ENCODE peak calls at places on chromosomes 4 and X, in six cellular contexts. One of them, this sample, is unnamed.

GRCh38 chr4:6909970-6910339 is 329 bp downstream of the TBC1D14 start:
- DNase-seq in lung: no peak
- DNase-seq in hepatocyte: peak; percentile 78
- DNase-seq in sigmoid colon: no peak
- DNase-seq in astrocyte of the spinal cord: no peak
- DNase-seq in right cardiac atrium: peak; percentile 73
- DNase-seq in this sample: no peak

GRCh38 chr4:169774466-169775445 is 17.0 kb upstream of the HPF1 start:
- DNase-seq in sigmoid colon: no peak
- DNase-seq in right cardiac atrium: peak; percentile 53
- DNase-seq in astrocyte of the spinal cord: peak; percentile 2
- DNase-seq in lung: no peak
- DNase-seq in hepatocyte: peak; percentile 8
- DNase-seq in this sample: no peak

GRCh38 chrX:120260369-120260768 is 9.8 kb downstream of the ZBTB33 start:
- DNase-seq in hepatocyte: no peak
- DNase-seq in astrocyte of the spinal cord: no peak
- DNase-seq in sigmoid colon: no peak
- DNase-seq in right cardiac atrium: no peak
- DNase-seq in lung: no peak
- DNase-seq in this sample: no peak

GRCh38 chr4:105350859-105351494 is 122.9 kb downstream of the PPA2 start:
- DNase-seq in right cardiac atrium: no peak
- DNase-seq in astrocyte of the spinal cord: peak; percentile 35
- DNase-seq in sigmoid colon: no peak
- DNase-seq in lung: no peak
- DNase-seq in hepatocyte: no peak
- DNase-seq in this sample: no peak

GRCh38 chr4:74006009-74006476 is 7.6 kb upstream of the CXCL5 start:
- DNase-seq in sigmoid colon: no peak
- DNase-seq in right cardiac atrium: no peak
- DNase-seq in hepatocyte: no peak
- DNase-seq in astrocyte of the spinal cord: peak; percentile 88
- DNase-seq in lung: no peak
- DNase-seq in this sample: no peak

GRCh38 chrX:108439434-108439883 is at the start of gene COL4A5:
- DNase-seq in lung: peak; percentile 44
- DNase-seq in right cardiac atrium: peak; percentile 52
- DNase-seq in astrocyte of the spinal cord: peak; percentile 90
- DNase-seq in sigmoid colon: peak; percentile 70
- DNase-seq in hepatocyte: peak; percentile 72
- DNase-seq in this sample: peak; percentile 72

GRCh38 chr4:40736910-40737309 is 12.8 kb upstream of the NSUN7 start:
- DNase-seq in lung: no peak
- DNase-seq in right cardiac atrium: no peak
- DNase-seq in sigmoid colon: no peak
- DNase-seq in hepatocyte: peak; percentile 28
- DNase-seq in astrocyte of the spinal cord: peak; percentile 47
- DNase-seq in this sample: no peak

GRCh38 chrX:118655561-118656246 is 71.7 kb upstream of the IL13RA1 start:
- DNase-seq in lung: no peak
- DNase-seq in astrocyte of the spinal cord: peak; percentile 46
- DNase-seq in hepatocyte: no peak
- DNase-seq in sigmoid colon: no peak
- DNase-seq in right cardiac atrium: no peak
- DNase-seq in this sample: peak; percentile 39

GRCh38 chrX:68433155-68433980 is at the start of gene OPHN1:
- DNase-seq in hepatocyte: peak; percentile 82
- DNase-seq in astrocyte of the spinal cord: peak; percentile 85
- DNase-seq in sigmoid colon: peak; percentile 90
- DNase-seq in right cardiac atrium: peak; percentile 90
- DNase-seq in lung: peak; percentile 80
- DNase-seq in this sample: peak; percentile 69

DNA sequence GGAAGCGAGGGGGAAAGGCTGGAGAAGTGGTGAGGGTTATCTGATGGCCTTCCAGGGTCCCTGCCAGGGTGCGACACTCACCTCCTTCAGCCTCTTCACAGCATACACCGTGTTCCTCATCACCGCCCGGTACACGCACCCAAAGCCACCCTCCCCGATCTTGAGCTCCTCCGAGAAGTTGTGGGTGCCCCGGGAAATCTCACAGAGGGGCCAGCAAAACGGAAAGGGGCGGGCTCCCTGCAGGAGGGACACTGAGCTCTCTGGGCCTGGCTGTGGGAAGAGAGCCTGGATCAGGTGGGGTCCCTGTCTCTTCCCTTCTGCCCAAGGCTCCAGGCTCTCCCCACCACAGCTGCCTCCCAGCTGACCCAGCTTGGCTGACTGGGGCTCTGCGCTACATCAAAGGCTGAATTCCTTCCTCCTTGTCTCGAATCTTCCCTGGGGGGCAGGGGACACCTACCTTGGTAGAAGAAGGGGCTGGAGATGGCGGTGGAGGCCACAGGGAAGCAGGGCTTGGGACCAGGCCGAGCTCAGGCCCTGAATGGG is 1.1 kb downstream of the IRAK1 start:
- DNase-seq in hepatocyte: no peak
- DNase-seq in sigmoid colon: no peak
- DNase-seq in right cardiac atrium: no peak
- DNase-seq in lung: no peak
- DNase-seq in astrocyte of the spinal cord: no peak
- DNase-seq in this sample: no peak
- H3K4me3 ChIP-seq in hepatocyte: no peak overlapping the region
- H3K4me3 ChIP-seq in sigmoid colon: peak overlapping the region; percentile 59
- H3K4me3 ChIP-seq in right cardiac atrium: peak overlapping the region; percentile 81
- H3K4me3 ChIP-seq in lung: peak overlapping the region; percentile 65
- H3K4me3 ChIP-seq in astrocyte of the spinal cord: peak overlapping the region; percentile 51
- H3K4me3 ChIP-seq in this sample: peak overlapping the region; percentile 60

DNA sequence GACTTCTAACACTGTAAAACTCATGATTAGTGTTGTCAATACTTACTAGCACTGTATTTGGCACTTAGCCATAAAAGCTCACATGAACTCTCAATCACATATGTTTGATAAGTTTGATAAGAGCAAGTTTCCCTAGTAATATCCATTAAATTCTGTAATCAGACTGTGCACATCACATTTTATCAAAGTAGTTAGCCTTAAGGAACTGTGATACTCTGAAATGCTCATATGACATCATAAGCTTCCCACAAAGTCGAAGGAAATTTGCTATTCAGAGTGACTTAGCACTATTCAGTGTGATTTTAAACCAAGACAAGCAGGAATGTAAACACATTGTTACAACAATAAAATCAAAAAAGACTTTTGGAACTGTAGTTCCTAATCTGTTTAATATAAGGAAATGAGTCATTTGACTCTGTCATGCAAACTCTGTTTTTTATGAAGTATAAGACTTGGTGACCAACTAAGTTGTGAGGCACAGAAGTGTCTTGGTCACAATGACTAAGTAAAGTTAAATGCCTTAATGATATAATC is 6.7 kb downstream of the SLC7A11 start:
- DNase-seq in lung: no peak
- DNase-seq in sigmoid colon: no peak
- DNase-seq in hepatocyte: no peak
- DNase-seq in right cardiac atrium: no peak
- DNase-seq in astrocyte of the spinal cord: peak; percentile 84
- DNase-seq in this sample: peak; percentile 55
- H3K4me3 ChIP-seq in lung: no peak overlapping the region
- H3K4me3 ChIP-seq in sigmoid colon: no peak overlapping the region
- H3K4me3 ChIP-seq in hepatocyte: no peak overlapping the region
- H3K4me3 ChIP-seq in right cardiac atrium: no peak overlapping the region
- H3K4me3 ChIP-seq in astrocyte of the spinal cord: no peak overlapping the region
- H3K4me3 ChIP-seq in this sample: no peak overlapping the region

GRCh38 chr4:59553063-59553738 is 1646.9 kb upstream of the ADGRL3 start:
- DNase-seq in lung: no peak
- DNase-seq in right cardiac atrium: no peak
- DNase-seq in sigmoid colon: no peak
- DNase-seq in hepatocyte: no peak
- DNase-seq in astrocyte of the spinal cord: no peak
- DNase-seq in this sample: peak; percentile 74
- H3K4me3 ChIP-seq in lung: no peak overlapping the region
- H3K4me3 ChIP-seq in right cardiac atrium: peak overlapping the region; percentile 31
- H3K4me3 ChIP-seq in sigmoid colon: no peak overlapping the region
- H3K4me3 ChIP-seq in hepatocyte: no peak overlapping the region
- H3K4me3 ChIP-seq in astrocyte of the spinal cord: no peak overlapping the region
- H3K4me3 ChIP-seq in this sample: peak overlapping the region; percentile 39

DNA sequence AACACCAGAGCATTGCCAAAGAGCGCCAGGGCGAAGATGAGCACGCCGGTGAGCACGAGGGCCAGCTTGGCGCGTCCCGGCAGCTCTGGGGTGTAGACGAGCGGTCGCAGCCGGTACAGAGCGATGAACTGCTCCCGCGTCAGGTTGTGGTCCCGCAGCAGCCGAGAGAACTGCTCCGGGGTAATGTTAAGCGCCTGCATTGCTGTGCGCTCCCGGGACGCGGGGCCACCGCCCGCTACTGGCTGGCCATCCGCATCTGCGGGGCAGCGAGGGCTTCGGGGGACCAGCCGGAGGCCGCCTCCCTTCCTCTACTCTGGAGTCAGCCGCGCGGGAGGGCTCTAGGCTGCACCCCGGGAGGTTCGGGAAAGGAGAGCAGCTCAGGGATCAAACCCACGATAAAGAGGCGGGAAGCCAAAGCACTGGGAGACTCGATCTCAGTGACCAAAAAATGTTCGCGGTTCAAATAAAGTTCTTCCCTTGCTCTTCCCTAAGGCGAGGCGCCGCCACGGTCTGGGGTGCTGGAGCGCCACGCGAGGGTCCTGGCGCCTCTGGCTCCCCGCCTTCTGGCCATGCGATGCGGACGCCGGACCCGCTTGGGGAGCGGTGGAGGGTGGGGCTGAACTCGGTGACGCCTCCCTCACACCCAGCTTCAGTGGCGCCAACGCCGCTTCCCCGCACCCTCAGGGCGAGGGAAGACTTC is at the start of gene QRFPR:
- DNase-seq in astrocyte of the spinal cord: peak; percentile 9
- DNase-seq in sigmoid colon: no peak
- DNase-seq in lung: no peak
- DNase-seq in right cardiac atrium: peak; percentile 62
- DNase-seq in hepatocyte: peak; percentile 15
- DNase-seq in this sample: no peak
- H3K4me3 ChIP-seq in astrocyte of the spinal cord: peak within 1 kb of the TSS; percentile 39
- H3K4me3 ChIP-seq in sigmoid colon: peak within 1 kb of the TSS; percentile 27
- H3K4me3 ChIP-seq in lung: no peak within 1 kb of the TSS
- H3K4me3 ChIP-seq in right cardiac atrium: peak within 1 kb of the TSS; percentile 44
- H3K4me3 ChIP-seq in hepatocyte: peak within 1 kb of the TSS; percentile 39
- H3K4me3 ChIP-seq in this sample: peak within 1 kb of the TSS; percentile 52

GRCh38 chrX:23901805-23902204 is 5.9 kb downstream of the APOO start:
- DNase-seq in right cardiac atrium: no peak
- DNase-seq in sigmoid colon: peak; percentile 70
- DNase-seq in hepatocyte: peak; percentile 90
- DNase-seq in lung: peak; percentile 45
- DNase-seq in astrocyte of the spinal cord: peak; percentile 78
- DNase-seq in this sample: peak; percentile 58
- H3K4me3 ChIP-seq in right cardiac atrium: peak overlapping the region; percentile 18
- H3K4me3 ChIP-seq in sigmoid colon: peak overlapping the region; percentile 20
- H3K4me3 ChIP-seq in hepatocyte: no peak overlapping the region
- H3K4me3 ChIP-seq in lung: no peak overlapping the region
- H3K4me3 ChIP-seq in astrocyte of the spinal cord: no peak overlapping the region
- H3K4me3 ChIP-seq in this sample: no peak overlapping the region